ENCODE peak calls at places on chromosomes 6 and 20, in five cellular contexts. O is CD8-positive, alpha-beta T cell; Z is gastrocnemius medialis; U is fibroblast of the aortic adventitia; C is BJ. H is an unnamed sample.

GRCh38 chr20:36101201-36101600 is 53.3 kb upstream of the EPB41L1 start:
- DNase-seq in O (no peak), Z (no peak), U (no peak), C (no peak), H (no peak)

GRCh38 chr6:152338335-152339125 is 298.6 kb downstream of the SYNE1 start:
- DNase-seq in O (peak), Z (peak), U (peak), C (no peak), H (no peak)

GRCh38 chr6:105986998-105987397 is 99.1 kb upstream of the PRDM1 start:
- DNase-seq in O (no peak), Z (no peak), U (no peak), C (peak), H (no peak)

GRCh38 chr20:20413801-20414200 is 45.9 kb downstream of the INSM1 start:
- DNase-seq in O (no peak), Z (no peak), U (no peak), C (no peak), H (no peak)

GRCh38 chr6:168992696-168993185 is 260.9 kb downstream of the THBS2 start:
- DNase-seq in O (no peak), Z (no peak), U (no peak), C (no peak), H (no peak)

GRCh38 chr6:114125597-114125996 is 154.6 kb upstream of the HDAC2 start:
- DNase-seq in O (no peak), Z (no peak), U (no peak), C (no peak), H (no peak)

GRCh38 chr6:142087950-142088857 is 44.5 kb upstream of the GJE1 start:
- DNase-seq in O (no peak), Z (no peak), U (no peak), C (no peak), H (no peak)

GRCh38 chr6:162854228-162854627 is 126.5 kb downstream of the PACRG start:
- DNase-seq in O (no peak), Z (no peak), U (no peak), C (no peak), H (no peak)

GRCh38 chr20:52236292-52236691 is 44.7 kb upstream of the ZFP64 start:
- DNase-seq in O (no peak), Z (no peak), U (no peak), C (no peak), H (no peak)

GRCh38 chr6:45132059-45132458 is 196.1 kb upstream of the RUNX2 start:
- DNase-seq in O (no peak), Z (no peak), U (peak), C (no peak), H (no peak)

GRCh38 chr6:170278743-170279094 is 12.2 kb downstream of the DLL1 start:
- DNase-seq in O (no peak), Z (no peak), U (no peak), C (no peak), H (no peak)

GRCh38 chr20:40326794-40327193 is 362.2 kb downstream of the MAFB start:
- DNase-seq in O (no peak), Z (no peak), U (no peak), C (no peak), H (no peak)

DNA sequence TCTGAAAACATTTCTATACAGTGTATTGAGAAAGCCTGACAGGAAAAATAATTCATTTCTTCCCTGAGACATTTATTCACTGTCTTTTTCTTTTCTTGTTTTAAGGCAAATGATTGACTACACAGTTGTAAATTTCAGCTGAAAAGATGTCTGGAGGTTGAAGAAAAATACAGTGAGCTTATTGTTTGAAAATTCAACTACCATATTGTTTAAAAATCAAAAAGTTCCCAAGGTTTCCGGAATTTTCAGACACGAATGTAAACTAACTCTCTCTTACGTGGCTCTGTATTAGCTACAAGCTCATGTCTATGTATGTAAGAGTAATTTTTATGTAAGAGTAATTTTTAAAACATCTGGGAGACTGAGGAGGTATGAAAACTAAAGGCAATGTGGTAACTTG is 1.5 kb downstream of the PTGIS start:
- DNase-seq in O (no peak), Z (no peak), U (no peak), C (no peak), H (no peak)
- H3K4me3 ChIP-seq in O (no peak), Z (no peak), U (peak), C (peak), H (no peak)

DNA sequence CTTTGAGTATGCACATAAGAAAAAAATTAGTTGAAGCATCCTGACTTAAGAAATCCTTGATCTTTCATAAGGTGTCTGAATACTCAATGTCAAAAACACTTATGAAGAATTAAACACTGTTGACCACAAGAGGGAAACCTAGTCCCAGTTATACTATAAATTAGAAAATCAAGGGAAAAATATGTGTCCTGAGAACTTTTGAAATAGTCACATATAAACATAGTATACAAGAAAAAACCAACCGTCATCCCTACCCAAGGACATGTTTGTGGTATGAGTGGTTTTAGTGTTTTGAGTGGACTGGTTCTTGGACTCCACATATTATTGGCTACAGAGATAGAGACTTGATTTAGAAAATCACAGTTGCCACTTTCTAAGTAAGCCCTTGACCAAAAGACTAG is 7.6 kb upstream of the HLA-DRA start:
- DNase-seq in O (no peak), Z (no peak), U (peak), C (no peak), H (no peak)
- TF ChIP-seq CTCF in O (peak), Z (no peak), U (peak), C (no peak), H (peak)

GRCh38 chr6:24126586-24127192 is 674 bp downstream of the NRSN1 start:
- DNase-seq in O (peak), Z (no peak), U (peak), C (no peak), H (peak)
- H3K4me3 ChIP-seq in O (no peak), Z (no peak), U (no peak), C (no peak), H (peak)

DNA sequence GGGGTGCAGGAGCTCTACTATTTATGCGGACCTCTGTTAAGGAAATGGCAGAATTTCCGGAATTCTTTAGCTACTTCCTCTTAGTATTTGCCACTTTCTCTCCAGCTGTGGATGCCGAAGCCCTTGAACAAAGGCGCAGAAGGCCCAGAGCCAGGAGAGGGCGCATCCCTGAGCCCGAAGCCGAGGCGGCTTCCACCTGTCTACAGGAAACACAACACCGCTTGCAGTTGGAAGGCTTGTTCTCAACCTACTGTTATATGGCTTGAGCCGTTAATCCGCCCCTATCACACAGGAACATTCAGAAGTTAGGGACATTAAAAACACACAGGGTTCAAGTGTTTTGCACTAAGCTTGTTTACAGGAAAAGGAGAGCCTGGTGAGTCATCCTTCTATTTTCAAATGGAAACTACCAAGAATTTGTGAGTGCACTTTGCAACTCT is 417.1 kb downstream of the BCKDHB start:
- DNase-seq in O (no peak), Z (no peak), U (peak), C (no peak), H (no peak)
- TF ChIP-seq CTCF in O (no peak), Z (no peak), U (no peak), C (no peak), H (peak)